ENCODE peak calls at places on chromosomes 4 and X, in five cellular contexts. One of them, this sample, is unnamed.

GRCh38 chr4:175691791-175692190 is 120.3 kb downstream of the GPM6A start:
- DNase-seq in pancreas: no peak
- DNase-seq in right atrium auricular region: no peak
- DNase-seq in transverse colon: no peak
- DNase-seq in thyroid gland: no peak
- DNase-seq in this sample: no peak

GRCh38 chrX:119757979-119758681 is at the start of gene SOWAHD:
- DNase-seq in pancreas: peak; percentile 20
- DNase-seq in right atrium auricular region: no peak
- DNase-seq in transverse colon: peak; percentile 75
- DNase-seq in thyroid gland: peak; percentile 29
- DNase-seq in this sample: peak; percentile 85

GRCh38 chr4:153083447-153083921 is 120.8 kb upstream of the TRIM2 start:
- DNase-seq in pancreas: peak; percentile 71
- DNase-seq in right atrium auricular region: peak; percentile 65
- DNase-seq in transverse colon: peak; percentile 69
- DNase-seq in thyroid gland: peak; percentile 60
- DNase-seq in this sample: peak; percentile 91

GRCh38 chr4:80058740-80059139 is 14.3 kb downstream of the ANTXR2 start:
- DNase-seq in pancreas: no peak
- DNase-seq in right atrium auricular region: no peak
- DNase-seq in transverse colon: no peak
- DNase-seq in thyroid gland: no peak
- DNase-seq in this sample: no peak

GRCh38 chr4:169070071-169070894 is 60.2 kb upstream of the CBR4 start:
- DNase-seq in pancreas: peak; percentile 54
- DNase-seq in right atrium auricular region: no peak
- DNase-seq in transverse colon: peak; percentile 73
- DNase-seq in thyroid gland: peak; percentile 22
- DNase-seq in this sample: peak; percentile 80

GRCh38 chr4:95190751-95191436 is 357.9 kb downstream of the UNC5C start:
- DNase-seq in pancreas: no peak
- DNase-seq in right atrium auricular region: no peak
- DNase-seq in transverse colon: no peak
- DNase-seq in thyroid gland: no peak
- DNase-seq in this sample: peak; percentile 49

GRCh38 chr4:130675262-130675661 is 1579.3 kb downstream of the C4orf33 start:
- DNase-seq in pancreas: no peak
- DNase-seq in right atrium auricular region: no peak
- DNase-seq in transverse colon: no peak
- DNase-seq in thyroid gland: no peak
- DNase-seq in this sample: no peak

GRCh38 chr4:4995866-4996265 is 23.4 kb downstream of the CYTL1 start:
- DNase-seq in pancreas: no peak
- DNase-seq in right atrium auricular region: peak; percentile 21
- DNase-seq in transverse colon: no peak
- DNase-seq in thyroid gland: no peak
- DNase-seq in this sample: peak; percentile 64

GRCh38 chr4:137705171-137705783 is 173.0 kb upstream of the PCDH18 start:
- DNase-seq in pancreas: no peak
- DNase-seq in right atrium auricular region: no peak
- DNase-seq in transverse colon: no peak
- DNase-seq in thyroid gland: no peak
- DNase-seq in this sample: no peak

GRCh38 chr4:2275546-2276251 is 13.8 kb upstream of the MXD4 start:
- DNase-seq in pancreas: no peak
- DNase-seq in right atrium auricular region: no peak
- DNase-seq in transverse colon: no peak
- DNase-seq in thyroid gland: no peak
- DNase-seq in this sample: no peak

GRCh38 chr4:140423106-140423505 is 4.3 kb downstream of the CLGN start:
- DNase-seq in pancreas: no peak
- DNase-seq in right atrium auricular region: no peak
- DNase-seq in transverse colon: no peak
- DNase-seq in thyroid gland: no peak
- DNase-seq in this sample: no peak

GRCh38 chr4:8835521-8836365 is 35.9 kb downstream of the HMX1 start:
- DNase-seq in pancreas: no peak
- DNase-seq in right atrium auricular region: peak; percentile 36
- DNase-seq in transverse colon: no peak
- DNase-seq in thyroid gland: no peak
- DNase-seq in this sample: peak; percentile 48

GRCh38 chr4:82268050-82268825 is 105.6 kb downstream of the HNRNPD start:
- DNase-seq in pancreas: peak; percentile 50
- DNase-seq in right atrium auricular region: peak; percentile 68
- DNase-seq in transverse colon: peak; percentile 49
- DNase-seq in thyroid gland: peak; percentile 47
- DNase-seq in this sample: peak; percentile 79

GRCh38 chr4:100095729-100096595 is 94.3 kb downstream of the DDIT4L start:
- DNase-seq in pancreas: peak; percentile 56
- DNase-seq in right atrium auricular region: peak; percentile 88
- DNase-seq in transverse colon: peak; percentile 33
- DNase-seq in thyroid gland: peak; percentile 49
- DNase-seq in this sample: peak; percentile 81
- H3K27ac ChIP-seq in pancreas: no peak overlapping the region
- H3K27ac ChIP-seq in right atrium auricular region: no peak overlapping the region
- H3K27ac ChIP-seq in transverse colon: no peak overlapping the region
- H3K27ac ChIP-seq in thyroid gland: peak overlapping the region; percentile 17
- H3K27ac ChIP-seq in this sample: no peak overlapping the region

GRCh38 chrX:73267206-73267605 is 52.6 kb upstream of the NAP1L2 start:
- DNase-seq in pancreas: no peak
- DNase-seq in right atrium auricular region: no peak
- DNase-seq in transverse colon: no peak
- DNase-seq in thyroid gland: no peak
- DNase-seq in this sample: no peak
- H3K4me3 ChIP-seq in pancreas: no peak overlapping the region
- H3K4me3 ChIP-seq in right atrium auricular region: no peak overlapping the region
- H3K4me3 ChIP-seq in transverse colon: no peak overlapping the region
- H3K4me3 ChIP-seq in thyroid gland: no peak overlapping the region
- H3K4me3 ChIP-seq in this sample: no peak overlapping the region

GRCh38 chr4:159384619-159385018 is 281.7 kb downstream of the RAPGEF2 start:
- DNase-seq in pancreas: no peak
- DNase-seq in right atrium auricular region: no peak
- DNase-seq in transverse colon: no peak
- DNase-seq in thyroid gland: no peak
- DNase-seq in this sample: no peak

GRCh38 chr4:159382875-159383568 is 280.1 kb downstream of the RAPGEF2 start:
- DNase-seq in pancreas: no peak
- DNase-seq in right atrium auricular region: no peak
- DNase-seq in transverse colon: no peak
- DNase-seq in thyroid gland: no peak
- DNase-seq in this sample: peak; percentile 49

GRCh38 chr4:159386620-159387019 is 283.7 kb downstream of the RAPGEF2 start:
- DNase-seq in pancreas: no peak
- DNase-seq in right atrium auricular region: no peak
- DNase-seq in transverse colon: no peak
- DNase-seq in thyroid gland: no peak
- DNase-seq in this sample: no peak

GRCh38 chr4:159384017-159384416 is 281.1 kb downstream of the RAPGEF2 start:
- DNase-seq in pancreas: no peak
- DNase-seq in right atrium auricular region: no peak
- DNase-seq in transverse colon: no peak
- DNase-seq in thyroid gland: no peak
- DNase-seq in this sample: no peak

GRCh38 chr4:159383569-159383934 is 280.7 kb downstream of the RAPGEF2 start:
- DNase-seq in pancreas: no peak
- DNase-seq in right atrium auricular region: no peak
- DNase-seq in transverse colon: no peak
- DNase-seq in thyroid gland: no peak
- DNase-seq in this sample: no peak
- H3K27ac ChIP-seq in pancreas: no peak overlapping the region
- H3K27ac ChIP-seq in right atrium auricular region: no peak overlapping the region
- H3K27ac ChIP-seq in transverse colon: no peak overlapping the region
- H3K27ac ChIP-seq in thyroid gland: no peak overlapping the region
- H3K27ac ChIP-seq in this sample: peak overlapping the region; percentile 97

GRCh38 chrX:77447339-77448149 is at the start of gene FGF16:
- DNase-seq in pancreas: no peak
- DNase-seq in right atrium auricular region: no peak
- DNase-seq in transverse colon: no peak
- DNase-seq in thyroid gland: no peak
- DNase-seq in this sample: peak; percentile 66
- H3K4me3 ChIP-seq in pancreas: peak within 1 kb of the TSS; percentile 21
- H3K4me3 ChIP-seq in right atrium auricular region: peak within 1 kb of the TSS; percentile 41
- H3K4me3 ChIP-seq in transverse colon: peak within 1 kb of the TSS; percentile 13
- H3K4me3 ChIP-seq in thyroid gland: peak within 1 kb of the TSS; percentile 7
- H3K4me3 ChIP-seq in this sample: peak within 1 kb of the TSS; percentile 66